ENCODE peak calls at places on chromosomes 4 and X, in five cellular contexts. M is neural crest cell, Z is osteoblast, S is BE2C, U is A549. V is an unnamed sample.

GRCh38 chr4:22514431-22514830 is 1.4 kb downstream of the ADGRA3 start:
- DNase-seq in M (no peak), Z (peak), S (no peak), U (no peak), V (no peak)

GRCh38 chrX:100980608-100981497 is 11.3 kb downstream of the ARL13A start:
- DNase-seq in M (no peak), Z (peak), S (peak), U (peak), V (no peak)

GRCh38 chr4:14701389-14701788 is 300.9 kb upstream of the CPEB2 start:
- DNase-seq in M (no peak), Z (peak), S (no peak), U (no peak), V (no peak)

GRCh38 chrX:22171287-22172060 is 101.2 kb upstream of the CBLL2 start:
- DNase-seq in M (no peak), Z (no peak), S (no peak), U (no peak), V (no peak)

GRCh38 chr4:5753766-5754528 is 42.9 kb downstream of the EVC start:
- DNase-seq in M (no peak), Z (peak), S (no peak), U (peak), V (no peak)

GRCh38 chr4:101269682-101270081 is 77.6 kb downstream of the PPP3CA start:
- DNase-seq in M (no peak), Z (no peak), S (no peak), U (no peak), V (no peak)

GRCh38 chr4:76624271-76624681 is 189.2 kb downstream of the SHROOM3 start:
- DNase-seq in M (peak), Z (peak), S (no peak), U (no peak), V (no peak)

GRCh38 chrX:121987163-121987562 is 939.8 kb downstream of the GLUD2 start:
- DNase-seq in M (no peak), Z (no peak), S (no peak), U (no peak), V (no peak)

GRCh38 chrX:85244411-85245210 is 820 bp downstream of the ZNF711 start:
- DNase-seq in M (peak), Z (peak), S (peak), U (peak), V (peak)

GRCh38 chr4:6723851-6724250 is 7.9 kb downstream of the BLOC1S4 start:
- DNase-seq in M (no peak), Z (no peak), S (no peak), U (no peak), V (no peak)

GRCh38 chr4:98203406-98204235 is 57.6 kb upstream of the RAP1GDS1 start:
- DNase-seq in M (no peak), Z (no peak), S (no peak), U (no peak), V (no peak)

GRCh38 chr4:98193459-98194105 is 50.3 kb upstream of the STPG2 start:
- DNase-seq in M (no peak), Z (no peak), S (no peak), U (no peak), V (no peak)

GRCh38 chr4:98204236-98204553 is 57.0 kb upstream of the RAP1GDS1 start:
- DNase-seq in M (no peak), Z (no peak), S (no peak), U (no peak), V (no peak)

DNA sequence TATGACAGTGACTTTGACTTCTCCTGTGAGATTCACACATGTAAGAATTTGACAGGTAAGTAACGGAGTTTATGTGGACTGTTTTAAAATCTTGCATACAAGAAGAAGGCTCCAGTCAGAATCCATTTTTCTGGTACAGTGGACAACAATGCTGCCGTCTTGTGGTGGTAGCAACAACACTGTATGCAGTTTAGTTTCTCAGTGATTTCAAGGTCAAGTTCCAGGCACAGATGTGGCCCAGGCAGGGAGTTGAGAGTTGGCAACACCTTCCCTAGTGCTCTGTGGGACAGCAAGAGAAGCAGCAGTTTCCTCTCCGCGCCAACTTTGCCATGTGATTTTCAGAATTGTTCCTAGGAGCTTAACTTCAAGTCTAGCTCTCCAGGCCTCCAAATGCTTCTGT is 56.0 kb upstream of the STPG2 start:
- DNase-seq in M (no peak), Z (no peak), S (no peak), U (no peak), V (no peak)
- TF ChIP-seq CTCF in M (no peak), Z (peak), S (no peak), U (no peak), V (no peak)

DNA sequence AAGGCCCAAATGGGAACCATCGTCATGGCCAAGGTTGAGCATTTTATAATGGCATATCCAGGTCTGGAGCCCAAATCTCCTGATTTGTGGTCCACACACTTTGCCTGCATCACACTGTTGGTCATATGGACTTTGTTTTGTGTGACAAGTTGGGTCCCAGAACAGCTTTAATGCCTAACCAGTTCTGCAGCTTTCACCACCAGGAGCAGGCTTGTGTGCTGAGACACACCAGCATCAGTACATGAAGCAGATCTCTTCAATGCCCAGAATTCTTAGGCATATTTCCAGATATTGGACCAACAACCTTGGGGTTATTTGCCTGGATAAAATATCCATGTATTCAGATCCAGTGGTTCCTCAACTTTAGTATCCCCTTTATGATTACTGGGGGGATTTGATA is 371.3 kb downstream of the FBXW7 start:
- DNase-seq in M (no peak), Z (no peak), S (no peak), U (no peak), V (no peak)
- TF ChIP-seq CTCF in M (no peak), Z (no peak), S (no peak), U (no peak), V (no peak)

GRCh38 chr4:8688908-8689445 is 96.4 kb downstream of the CPZ start:
- DNase-seq in M (no peak), Z (peak), S (no peak), U (no peak), V (no peak)

GRCh38 chr4:8687083-8687482 is 94.5 kb downstream of the CPZ start:
- DNase-seq in M (no peak), Z (no peak), S (no peak), U (no peak), V (no peak)

GRCh38 chr4:8690216-8690786 is 97.7 kb downstream of the CPZ start:
- DNase-seq in M (no peak), Z (peak), S (no peak), U (no peak), V (no peak)

GRCh38 chr4:8689741-8690140 is 97.2 kb downstream of the CPZ start:
- DNase-seq in M (no peak), Z (peak), S (no peak), U (no peak), V (no peak)

GRCh38 chr4:8688041-8688907 is 95.7 kb downstream of the CPZ start:
- DNase-seq in M (peak), Z (peak), S (peak), U (peak), V (peak)
- TF ChIP-seq CTCF in M (peak), Z (peak), S (peak), U (peak), V (peak)

DNA sequence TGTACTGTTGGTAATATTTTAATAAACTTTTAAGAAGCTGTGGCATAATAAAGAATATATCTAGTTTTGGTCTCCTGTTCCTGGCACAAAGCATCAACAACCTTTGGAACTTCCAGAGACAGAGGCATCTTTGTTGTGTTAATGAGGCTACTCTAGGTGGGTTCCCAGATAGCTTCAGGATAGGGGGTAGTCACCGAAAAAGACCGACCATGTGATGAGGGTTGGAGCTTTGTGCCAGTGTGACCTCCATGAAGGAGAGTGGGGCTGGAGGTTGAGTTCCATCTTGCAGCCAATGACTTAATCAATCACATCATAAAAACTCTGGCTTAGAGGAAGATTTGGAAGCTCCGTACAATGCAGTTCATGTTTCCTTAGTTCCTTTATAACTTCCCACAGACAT is 9.9 kb downstream of the PPAT start:
- DNase-seq in M (no peak), Z (no peak), S (no peak), U (no peak), V (no peak)
- TF ChIP-seq CTCF in M (no peak), Z (no peak), S (no peak), U (no peak), V (no peak)

GRCh38 chrX:14344172-14344940 is 185.0 kb upstream of the GLRA2 start:
- DNase-seq in M (no peak), Z (no peak), S (no peak), U (no peak), V (no peak)
- TF ChIP-seq CTCF in M (peak), Z (peak), S (peak), U (no peak), V (no peak)

GRCh38 chr4:52566136-52567031 is 92.7 kb downstream of the USP46 start:
- DNase-seq in M (no peak), Z (no peak), S (no peak), U (no peak), V (no peak)
- TF ChIP-seq CTCF in M (no peak), Z (no peak), S (no peak), U (no peak), V (no peak)

V was measured in nephron progenitor cell.